ENCODE peak calls at places on chromosomes 3 and 15, in five cellular contexts. X is GM13976; T is activated T-helper 1 cell treated with anti-CD3 and anti-CD28 coated beads, Interleukin-12 subunit alpha, Interleukin-12 subunit beta, Interleukin-2, Interleukin-4 antibody, amounts not matched to agents 30 ng/mL and 10 ng/mL and 1 ng/mL, durations not matched to agents 14 hours and 24 hours and 36 hours; P is T-helper 1 cell; N is activated T-cell treated with anti-CD3 and anti-CD28 coated beads, Interleukin-2, amount 50 U/mL, for 72 hours. K is an unnamed sample.

GRCh38 chr3:172982731-172983364 is 158.2 kb downstream of the SPATA16 start:
- DNase-seq in X (no peak), T (no peak), P (no peak), N (no peak), K (no peak)

GRCh38 chr3:121992601-121993560 is 29.2 kb downstream of the ILDR1 start:
- DNase-seq in X (peak), T (no peak), P (no peak), N (no peak), K (no peak)

GRCh38 chr3:2485027-2485375 is 386.3 kb downstream of the CNTN4 start:
- DNase-seq in X (no peak), T (no peak), P (no peak), N (no peak), K (no peak)

GRCh38 chr3:165526367-165526766 is 310.9 kb downstream of the BCHE start:
- DNase-seq in X (no peak), T (no peak), P (no peak), N (no peak), K (no peak)

GRCh38 chr15:58179741-58180381 is 41.7 kb downstream of the AQP9 start:
- DNase-seq in X (no peak), T (no peak), P (no peak), N (no peak), K (no peak)

GRCh38 chr3:49454457-49454856 is 15.6 kb upstream of the DAG1 start:
- DNase-seq in X (peak), T (no peak), P (no peak), N (no peak), K (no peak)

GRCh38 chr15:92807971-92808571 is 92.1 kb upstream of the CHD2 start:
- DNase-seq in X (no peak), T (no peak), P (no peak), N (no peak), K (peak)

GRCh38 chr15:67149859-67150824 is 84.7 kb downstream of the SMAD3 start:
- DNase-seq in X (peak), T (peak), P (no peak), N (peak), K (peak)

GRCh38 chr3:16484216-16484615 is 29.3 kb downstream of the RFTN1 start:
- DNase-seq in X (no peak), T (no peak), P (no peak), N (no peak), K (no peak)

GRCh38 chr15:83320404-83320803 is 35.9 kb upstream of the BNC1 start:
- DNase-seq in X (no peak), T (no peak), P (no peak), N (no peak), K (no peak)

GRCh38 chr15:25712961-25713355 is 150.2 kb downstream of the ATP10A start:
- DNase-seq in X (no peak), T (no peak), P (no peak), N (no peak), K (no peak)

GRCh38 chr3:10522646-10523303 is 17.4 kb upstream of the ATP2B2 start:
- DNase-seq in X (no peak), T (no peak), P (no peak), N (no peak), K (no peak)

GRCh38 chr3:71425491-71426071 is 157.9 kb downstream of the FOXP1 start:
- DNase-seq in X (no peak), T (no peak), P (no peak), N (peak), K (no peak)

GRCh38 chr3:28080716-28081115 is 160.7 kb upstream of the CMC1 start:
- DNase-seq in X (no peak), T (no peak), P (no peak), N (no peak), K (no peak)

GRCh38 chr3:20696393-20697045 is 510.5 kb upstream of the SGO1 start:
- DNase-seq in X (no peak), T (no peak), P (no peak), N (no peak), K (no peak)

GRCh38 chr3:39383190-39383912 is at the start of gene SLC25A38:
- DNase-seq in X (peak), T (peak), P (peak), N (peak), K (no peak)